ENCODE peak calls at places on chromosomes 7 and 10, in five cellular contexts. P, L, G, X and S are unnamed samples.

GRCh38 chr7:107049971-107050532 is 5.5 kb downstream of the PRKAR2B start:
- DNase-seq in X (no peak), P (no peak), L (no peak), G (no peak), S (no peak)

GRCh38 chr7:87106974-87107612 is 45.2 kb upstream of the DMTF1 start:
- DNase-seq in L (no peak), X (no peak), P (no peak), G (peak; percentile 31), S (no peak)

GRCh38 chr7:87451187-87451586 is 24.3 kb downstream of the ABCB4 start:
- DNase-seq in X (no peak), G (no peak), L (no peak), P (no peak), S (no peak)

GRCh38 chr10:69952069-69952800 is 100.4 kb upstream of the MACROH2A2 start:
- DNase-seq in G (no peak), L (no peak), X (no peak), P (no peak), S (no peak)

GRCh38 chr7:1947586-1948217 is 277.6 kb downstream of the ELFN1 start:
- DNase-seq in L (no peak), X (no peak), G (no peak), P (no peak), S (no peak)

GRCh38 chr10:97827778-97828291 is 21.8 kb upstream of the GOLGA7B start:
- DNase-seq in X (no peak), P (no peak), G (no peak), L (no peak), S (no peak)

GRCh38 chr10:61989995-61990760 is 88.7 kb downstream of the ARID5B start:
- DNase-seq in L (no peak), X (no peak), G (no peak), P (no peak), S (no peak)

GRCh38 chr7:48106906-48107659 is 18.0 kb downstream of the UPP1 start:
- DNase-seq in L (no peak), P (no peak), X (no peak), G (no peak), S (no peak)

GRCh38 chr7:151852486-151853396 is 24.2 kb downstream of the PRKAG2 start:
- DNase-seq in X (no peak), L (no peak), P (no peak), G (no peak), S (no peak)

GRCh38 chr7:29341156-29341555 is 146.6 kb downstream of the CHN2 start:
- DNase-seq in L (no peak), G (no peak), P (no peak), X (no peak), S (no peak)

GRCh38 chr7:106848851-106849442 is 16.1 kb upstream of the PIK3CG start:
- DNase-seq in X (peak; percentile 57), G (no peak), L (no peak), P (no peak), S (peak; percentile 53)

GRCh38 chr7:116708248-116708647 is 36.3 kb downstream of the MET start:
- DNase-seq in X (peak; percentile 27), L (no peak), G (no peak), P (no peak), S (no peak)

GRCh38 chr7:42673951-42674350 is 237.9 kb downstream of the C7orf25 start:
- DNase-seq in L (no peak), P (no peak), G (no peak), X (no peak), S (no peak)

GRCh38 chr10:79400567-79401004 is 44.8 kb downstream of the ZCCHC24 start:
- DNase-seq in P (no peak), X (no peak), G (peak; percentile 80), L (no peak), S (no peak)

GRCh38 chr10:35421553-35422178 is 85.4 kb downstream of the CCNY start:
- DNase-seq in P (peak; percentile 75), L (no peak), X (peak; percentile 88), G (no peak), S (peak; percentile 77)

GRCh38 chr10:45514283-45515270 is 140.6 kb downstream of the ALOX5 start:
- DNase-seq in L (no peak), P (no peak), X (peak; percentile 6), G (no peak), S (no peak)

GRCh38 chr7:42096681-42097637 is 140.1 kb downstream of the GLI3 start:
- DNase-seq in P (peak; percentile 65), X (peak; percentile 77), L (no peak), G (peak; percentile 13), S (peak; percentile 67)

GRCh38 chr10:89556590-89556989 is 21.2 kb upstream of the SLC16A12 start:
- DNase-seq in X (no peak), G (no peak), L (no peak), P (no peak), S (no peak)

GRCh38 chr7:24834150-24834798 is 77.0 kb upstream of the GSDME start:
- DNase-seq in G (no peak), L (no peak), X (no peak), P (no peak), S (no peak)

GRCh38 chr7:778968-779451 is 51.9 kb upstream of the PRKAR1B start:
- DNase-seq in G (no peak), P (no peak), X (peak; percentile 25), L (no peak), S (no peak)

GRCh38 chr7:106717997-106718871 is 57.3 kb upstream of the CCDC71L start:
- DNase-seq in P (no peak), X (peak; percentile 93), G (no peak), L (no peak), S (peak; percentile 90)

GRCh38 chr10:116690356-116691078 is 51.8 kb downstream of the HSPA12A start:
- DNase-seq in X (peak; percentile 39), G (peak; percentile 26), L (no peak), P (peak; percentile 76), S (no peak)

GRCh38 chr10:42998481-42999384 is 78.1 kb upstream of the RET start:
- DNase-seq in X (no peak), G (no peak), P (peak; percentile 58), L (no peak), S (no peak)

GRCh38 chr10:129912161-129912917 is 51.7 kb downstream of the EBF3 start:
- DNase-seq in X (no peak), G (no peak), P (no peak), L (no peak), S (no peak)

GRCh38 chr10:129915526-129916378 is 48.3 kb downstream of the EBF3 start:
- DNase-seq in L (no peak), G (no peak), X (no peak), P (peak; percentile 56), S (no peak)

GRCh38 chr10:129913021-129913695 is 50.9 kb downstream of the EBF3 start:
- DNase-seq in P (peak; percentile 41), L (no peak), X (no peak), G (no peak), S (no peak)

GRCh38 chr10:129914960-129915359 is 49.1 kb downstream of the EBF3 start:
- DNase-seq in X (no peak), L (no peak), P (peak; percentile 23), G (no peak), S (no peak)

DNA sequence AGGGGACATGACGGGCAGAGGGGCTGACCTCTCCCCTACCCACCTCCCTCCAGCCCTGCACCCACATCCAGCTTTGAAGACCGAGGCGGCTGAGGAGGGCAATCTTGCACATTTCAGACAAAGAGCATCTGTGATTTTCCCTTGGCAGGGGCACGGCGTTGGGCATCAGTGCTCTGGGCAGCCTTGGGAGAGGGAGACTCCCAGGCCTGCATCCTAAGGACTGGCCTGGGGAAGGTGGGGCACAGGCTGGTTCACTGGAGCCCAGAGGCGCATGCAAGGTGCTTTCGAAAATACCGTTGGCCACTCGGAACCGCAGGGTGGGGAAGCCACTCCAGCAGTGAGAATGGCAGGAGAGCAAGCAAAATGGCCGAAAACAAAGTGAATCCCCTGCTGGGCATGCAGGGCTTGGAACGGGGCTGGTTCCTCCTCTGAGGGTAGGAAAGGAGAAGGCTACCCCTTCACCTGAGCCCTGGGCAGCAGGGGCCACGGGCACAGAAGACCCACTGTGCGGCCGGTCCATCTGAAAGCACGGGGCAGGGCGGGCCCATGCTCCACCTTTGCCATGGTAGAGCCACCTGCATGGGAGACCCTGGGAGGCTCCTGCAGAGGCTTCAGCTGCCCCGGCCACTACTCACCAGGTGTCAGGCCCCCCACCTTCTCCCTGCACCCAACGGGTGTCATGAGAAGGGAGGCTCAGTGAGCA is 49.8 kb downstream of the EBF3 start:
- DNase-seq in P (peak; percentile 53), G (no peak), L (no peak), X (no peak), S (no peak)
- H3K4me3 ChIP-seq in P (no peak overlapping the region), G (no peak overlapping the region), L (no peak overlapping the region), X (no peak overlapping the region), S (no peak overlapping the region)

GRCh38 chr7:30776971-30777370 is 5.8 kb downstream of the MINDY4 start:
- DNase-seq in L (no peak), X (no peak), G (no peak), P (no peak), S (no peak)

GRCh38 chr7:30772984-30773383 is 1.8 kb downstream of the MINDY4 start:
- DNase-seq in P (no peak), L (no peak), X (no peak), G (no peak), S (no peak)

GRCh38 chr7:30778246-30779025 is 7.2 kb downstream of the MINDY4 start:
- DNase-seq in P (no peak), L (no peak), X (no peak), G (no peak), S (no peak)

GRCh38 chr7:30779574-30779973 is 8.4 kb downstream of the MINDY4 start:
- DNase-seq in G (no peak), X (no peak), L (no peak), P (no peak), S (no peak)

GRCh38 chr7:30775992-30776391 is 4.8 kb downstream of the MINDY4 start:
- DNase-seq in G (no peak), L (no peak), P (no peak), X (no peak), S (no peak)
- TF ChIP-seq CTCF in G (no peak), L (no peak), P (no peak), X (no peak), S (no peak)

GRCh38 chr10:44399478-44400451 is 14.9 kb upstream of the CXCL12 start:
- DNase-seq in X (no peak), P (no peak), G (no peak), L (no peak), S (no peak)
- H3K4me3 ChIP-seq in X (no peak overlapping the region), P (no peak overlapping the region), G (no peak overlapping the region), L (no peak overlapping the region), S (no peak overlapping the region)

DNA sequence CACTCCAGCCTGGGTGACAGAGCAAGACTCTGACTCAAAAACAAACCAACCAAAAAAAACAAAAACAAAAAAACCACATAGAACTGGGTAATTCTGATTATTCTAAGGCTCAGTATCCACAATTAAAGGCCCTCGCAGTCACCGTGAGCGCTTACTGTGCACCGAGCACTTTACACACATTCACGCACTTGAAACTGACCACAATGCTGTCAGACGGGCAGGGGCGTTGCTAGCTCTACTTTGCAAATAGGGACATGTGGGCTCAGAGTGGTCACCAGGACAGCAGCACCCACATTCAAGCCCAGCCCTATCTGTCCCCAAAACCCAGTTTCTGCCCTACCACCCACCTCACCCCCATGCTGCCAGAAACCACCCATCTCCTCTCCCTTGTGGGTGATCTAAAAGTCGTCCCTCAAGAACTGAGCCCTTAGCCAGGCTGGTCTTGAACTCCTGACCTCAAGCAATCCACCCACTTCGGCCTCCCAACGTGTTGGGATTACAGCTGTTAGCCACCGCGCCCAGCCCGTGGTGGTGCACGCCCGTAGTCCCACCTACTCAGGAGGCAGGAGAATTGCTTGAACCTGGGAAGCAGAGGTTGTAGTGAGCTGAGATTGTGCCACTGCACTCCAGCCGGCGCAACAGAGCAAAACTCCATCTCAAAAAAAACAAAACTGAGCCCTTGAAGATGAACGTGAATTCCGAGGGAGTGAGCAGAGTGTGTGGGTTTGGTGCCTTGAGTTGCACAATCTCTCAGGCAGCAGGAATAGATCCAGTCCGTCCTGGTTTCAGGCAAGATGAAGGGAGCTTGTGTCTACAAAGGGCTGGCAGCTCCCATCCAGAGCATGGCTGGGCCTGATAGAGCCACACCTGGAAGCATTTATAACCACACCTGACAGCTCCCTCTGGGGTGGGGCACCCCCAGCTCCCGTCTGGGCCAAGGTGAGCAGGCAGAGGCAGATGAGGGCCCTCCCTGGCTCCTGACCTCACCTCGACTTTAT is 5.4 kb upstream of the HSPB1 start:
- DNase-seq in P (peak; percentile 90), L (no peak), G (no peak), X (peak; percentile 91), S (no peak)
- TF ChIP-seq CTCF in P (peak; percentile 17), L (no peak), G (no peak), X (no peak), S (no peak)